ENCODE peak calls at places on chromosomes 5 and 9, in seven cellular contexts. B is right lobe of liver, T is omental fat pad, N is GM12864, V is neural progenitor cell, J is NB4, Q is cardiac fibroblast. Z is an unnamed sample.

GRCh38 chr9:134791009-134791408 is 89.6 kb upstream of the FCN2 start:
- DNase-seq in B (no peak), T (no peak), N (no peak), V (no peak), J (no peak), Q (no peak), Z (no peak)

GRCh38 chr9:126793686-126794417 is 11.0 kb upstream of the ZBTB43 start:
- DNase-seq in B (no peak), T (no peak), N (no peak), V (no peak), J (no peak), Q (no peak), Z (no peak)

GRCh38 chr9:86978986-86979385 is 31.7 kb upstream of the GAS1 start:
- DNase-seq in B (no peak), T (no peak), N (no peak), V (no peak), J (no peak), Q (peak), Z (no peak)

GRCh38 chr5:5221731-5222130 is 81.6 kb downstream of the ADAMTS16 start:
- DNase-seq in B (no peak), T (no peak), N (no peak), V (no peak), J (no peak), Q (no peak), Z (no peak)

GRCh38 chr5:957730-958485 is 50.7 kb upstream of the NKD2 start:
- DNase-seq in B (no peak), T (no peak), N (no peak), V (no peak), J (no peak), Q (no peak), Z (no peak)

GRCh38 chr9:29685531-29685930 is 2112.2 kb upstream of the C9orf72 start:
- DNase-seq in B (no peak), T (no peak), N (no peak), V (no peak), J (no peak), Q (peak), Z (no peak)

GRCh38 chr5:10854526-10855277 is 93.7 kb upstream of the DAP start:
- DNase-seq in B (no peak), T (no peak), N (no peak), V (no peak), J (peak), Q (no peak), Z (no peak)

GRCh38 chr9:135987838-135988404 is 26.7 kb upstream of the UBAC1 start:
- DNase-seq in B (no peak), T (no peak), N (no peak), V (no peak), J (no peak), Q (no peak), Z (no peak)

GRCh38 chr5:115855959-115856358 is 14.2 kb downstream of the AP3S1 start:
- DNase-seq in B (no peak), T (no peak), N (no peak), V (no peak), J (peak), Q (peak), Z (no peak)

GRCh38 chr5:72501475-72501874 is 5.7 kb downstream of the ZNF366 start:
- DNase-seq in B (no peak), T (no peak), N (no peak), V (peak), J (no peak), Q (no peak), Z (no peak)

GRCh38 chr5:177537389-177538361 is 16.7 kb downstream of the FAM193B start:
- DNase-seq in B (peak), T (no peak), N (no peak), V (no peak), J (no peak), Q (peak), Z (no peak)

GRCh38 chr5:170662966-170663365 is 120.6 kb upstream of the GABRP start:
- DNase-seq in B (no peak), T (no peak), N (no peak), V (no peak), J (no peak), Q (no peak), Z (no peak)

GRCh38 chr5:110054240-110054639 is 364.5 kb downstream of the MAN2A1 start:
- DNase-seq in B (no peak), T (no peak), N (peak), V (peak), J (peak), Q (peak), Z (no peak)

GRCh38 chr9:121299467-121300282 is 31.7 kb downstream of the GSN start:
- DNase-seq in B (no peak), T (no peak), N (no peak), V (peak), J (no peak), Q (peak), Z (peak)

GRCh38 chr5:177600458-177601018 is 606 bp downstream of the B4GALT7 start:
- DNase-seq in B (no peak), T (no peak), N (no peak), V (no peak), J (no peak), Q (peak), Z (no peak)

GRCh38 chr9:86990276-86990675 is 43.0 kb upstream of the GAS1 start:
- DNase-seq in B (no peak), T (no peak), N (no peak), V (no peak), J (peak), Q (peak), Z (no peak)

GRCh38 chr9:79254900-79255651 is 316.7 kb upstream of the TLE4 start:
- DNase-seq in B (no peak), T (no peak), N (no peak), V (peak), J (peak), Q (no peak), Z (no peak)

GRCh38 chr5:109779036-109779735 is 89.5 kb downstream of the MAN2A1 start:
- DNase-seq in B (no peak), T (no peak), N (no peak), V (no peak), J (no peak), Q (peak), Z (no peak)

GRCh38 chr5:176170084-176170483 is 68.1 kb upstream of the SIMC1 start:
- DNase-seq in B (no peak), T (no peak), N (no peak), V (no peak), J (no peak), Q (no peak), Z (no peak)

GRCh38 chr9:98906273-98907040 is 37.2 kb upstream of the COL15A1 start:
- DNase-seq in B (no peak), T (no peak), N (no peak), V (no peak), J (no peak), Q (peak), Z (no peak)

GRCh38 chr5:143913008-143913752 is 101.2 kb downstream of the HMHB1 start:
- DNase-seq in B (no peak), T (no peak), N (no peak), V (no peak), J (no peak), Q (peak), Z (no peak)

GRCh38 chr5:111820072-111820471 is 63.1 kb upstream of the NREP start:
- DNase-seq in B (no peak), T (no peak), N (no peak), V (peak), J (peak), Q (peak), Z (no peak)

GRCh38 chr9:121896545-121896943 is 196.6 kb downstream of the TTLL11 start:
- DNase-seq in B (no peak), T (no peak), N (no peak), V (no peak), J (no peak), Q (no peak), Z (no peak)

GRCh38 chr5:171541380-171541779 is 121.9 kb downstream of the FGF18 start:
- DNase-seq in B (no peak), T (no peak), N (no peak), V (no peak), J (no peak), Q (no peak), Z (no peak)

GRCh38 chr9:134328341-134328840 is 2.1 kb downstream of the RXRA start:
- DNase-seq in B (peak), T (no peak), N (no peak), V (peak), J (no peak), Q (peak), Z (no peak)

GRCh38 chr9:130156672-130157071 is 15.5 kb upstream of the NCS1 start:
- DNase-seq in B (no peak), T (no peak), N (no peak), V (no peak), J (no peak), Q (no peak), Z (no peak)

GRCh38 chr5:891117-891836 is 1.3 kb downstream of the BRD9 start:
- DNase-seq in B (no peak), T (no peak), N (no peak), V (peak), J (peak), Q (no peak), Z (no peak)

GRCh38 chr5:1227669-1228068 is 2.5 kb downstream of the SLC6A18 start:
- DNase-seq in B (no peak), T (no peak), N (no peak), V (no peak), J (peak), Q (no peak), Z (no peak)

GRCh38 chr5:148739524-148739923 is 85.2 kb upstream of the HTR4 start:
- DNase-seq in B (no peak), T (no peak), N (no peak), V (no peak), J (no peak), Q (peak), Z (no peak)

GRCh38 chr5:97728920-97729319 is 545.9 kb upstream of the RIOK2 start:
- DNase-seq in B (no peak), T (no peak), N (no peak), V (no peak), J (no peak), Q (peak), Z (no peak)

GRCh38 chr9:81073821-81074220 is 615.5 kb downstream of the TLE1 start:
- DNase-seq in B (no peak), T (no peak), N (no peak), V (no peak), J (no peak), Q (no peak), Z (no peak)

GRCh38 chr9:121286973-121287721 is 19.2 kb downstream of the GSN start:
- DNase-seq in B (peak), T (peak), N (no peak), V (peak), J (peak), Q (peak), Z (no peak)

DNA sequence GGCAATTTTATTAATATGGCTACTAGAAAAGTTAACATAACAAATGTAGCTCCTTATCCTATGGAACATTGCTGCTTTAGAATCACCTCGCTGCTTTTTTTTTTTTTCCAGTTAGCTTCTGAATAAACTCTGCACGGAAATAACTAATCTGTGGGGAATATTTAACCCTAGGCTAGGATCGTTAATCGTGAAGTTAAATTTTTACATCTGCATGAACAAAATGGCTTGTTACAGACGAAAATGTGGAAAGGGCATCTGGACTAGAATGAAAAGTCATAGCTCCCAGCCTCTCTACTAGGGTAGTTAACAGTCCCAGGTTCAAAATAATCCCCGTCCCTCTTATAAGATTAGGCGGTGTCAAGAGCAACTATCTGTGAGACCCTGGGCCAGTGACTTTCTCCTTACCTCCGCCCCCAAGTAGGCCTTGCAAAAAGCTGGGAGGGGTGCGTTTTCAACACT is 469 bp upstream of the SLC22A5 start:
- DNase-seq in B (no peak), T (no peak), N (no peak), V (no peak), J (no peak), Q (no peak), Z (no peak)
- TF ChIP-seq CTCF in B (no peak), T (no peak), N (no peak), V (no peak), J (no peak), Q (no peak), Z (no peak)

DNA sequence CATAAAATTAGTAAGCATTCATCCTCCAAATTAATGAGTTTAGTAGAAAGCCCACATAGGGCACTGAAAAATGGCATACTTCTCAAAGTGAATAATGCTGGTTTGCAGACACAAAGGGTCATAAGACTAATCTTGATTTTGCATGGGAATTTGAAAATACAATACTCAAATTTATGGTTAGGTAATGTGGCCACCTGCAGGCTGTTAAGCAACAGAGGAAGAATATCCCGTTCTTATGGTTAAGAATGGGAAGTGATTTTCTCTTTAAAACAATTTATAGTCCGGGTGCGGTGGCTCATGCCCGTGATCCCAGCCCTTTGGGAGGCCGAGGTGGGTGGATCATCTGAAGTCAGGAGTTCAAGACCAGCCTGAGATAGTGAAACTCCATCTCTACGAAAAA is 9.4 kb upstream of the PLCXD3 start:
- DNase-seq in B (no peak), T (no peak), N (no peak), V (no peak), J (no peak), Q (peak), Z (no peak)
- TF ChIP-seq CTCF in B (peak), T (no peak), N (no peak), V (peak), J (no peak), Q (no peak), Z (no peak)

GRCh38 chr5:129904102-129904666 is at the start of gene CHSY3:
- DNase-seq in B (peak), T (peak), N (no peak), V (peak), J (peak), Q (peak), Z (peak)
- TF ChIP-seq CTCF in B (peak), T (no peak), N (no peak), V (no peak), J (no peak), Q (no peak), Z (no peak)

GRCh38 chr9:35814841-35815543 is at the start of gene HINT2:
- DNase-seq in B (peak), T (peak), N (peak), V (peak), J (peak), Q (peak), Z (peak)
- TF ChIP-seq CTCF in B (no peak), T (no peak), N (no peak), V (no peak), J (no peak), Q (no peak), Z (no peak)

GRCh38 chr9:108412755-108413154 is 443.0 kb downstream of the ACTL7B start:
- DNase-seq in B (no peak), T (no peak), N (no peak), V (peak), J (peak), Q (peak), Z (no peak)

GRCh38 chr9:108411632-108412031 is 444.2 kb downstream of the ACTL7B start:
- DNase-seq in B (no peak), T (no peak), N (no peak), V (no peak), J (peak), Q (no peak), Z (no peak)

GRCh38 chr9:108410161-108410560 is 445.6 kb downstream of the ACTL7B start:
- DNase-seq in B (no peak), T (no peak), N (no peak), V (no peak), J (no peak), Q (no peak), Z (no peak)
- TF ChIP-seq CTCF in B (no peak), T (no peak), N (no peak), V (no peak), J (no peak), Q (no peak), Z (no peak)

DNA sequence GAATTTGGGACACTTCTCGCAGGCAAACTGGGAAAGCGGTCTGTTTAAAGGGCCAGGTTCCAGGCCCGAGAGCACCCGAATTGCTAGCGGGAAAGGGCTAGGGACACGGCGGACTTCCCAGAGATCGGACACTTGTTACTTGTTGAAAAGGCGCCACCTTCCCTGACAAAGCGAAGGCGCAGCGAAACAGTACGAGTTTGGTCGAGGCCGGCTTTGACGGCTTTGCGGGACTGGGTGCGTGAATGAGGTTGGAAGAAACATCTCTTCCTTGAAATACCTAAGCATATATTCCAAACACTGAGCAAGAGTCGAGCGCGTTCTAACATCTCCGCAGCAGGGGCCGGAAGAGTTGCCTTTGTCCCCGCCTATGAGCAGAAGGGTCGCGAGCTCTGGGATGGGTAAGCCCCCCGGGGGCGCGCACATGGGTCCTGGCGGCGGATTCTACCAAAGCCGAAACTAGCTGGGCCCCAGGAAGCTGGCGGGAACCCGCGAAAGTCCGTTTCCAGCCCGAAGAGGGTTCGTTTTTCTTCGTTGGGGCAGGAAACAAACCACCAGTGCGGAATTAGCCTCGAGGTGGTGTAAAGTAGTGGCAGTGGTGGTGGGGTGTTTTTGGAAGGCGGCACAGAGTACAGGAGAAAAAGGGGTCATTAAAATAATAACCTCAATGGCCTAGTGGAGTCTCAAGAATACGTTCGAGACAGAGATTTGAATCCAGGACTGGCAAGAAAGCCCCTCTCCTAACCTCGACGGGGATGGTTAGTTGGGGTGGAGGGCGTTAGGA is 1.5 kb downstream of the GDNF start:
- DNase-seq in B (no peak), T (no peak), N (no peak), V (peak), J (no peak), Q (peak), Z (peak)
- TF ChIP-seq CTCF in B (no peak), T (no peak), N (no peak), V (peak), J (no peak), Q (peak), Z (peak)

GRCh38 chr9:15374825-15375224 is 47.9 kb upstream of the SNAPC3 start:
- DNase-seq in B (no peak), T (no peak), N (no peak), V (no peak), J (no peak), Q (no peak), Z (no peak)
- TF ChIP-seq CTCF in B (no peak), T (no peak), N (no peak), V (no peak), J (no peak), Q (no peak), Z (no peak)

GRCh38 chr5:38497946-38498345 is 58.5 kb downstream of the LIFR start:
- DNase-seq in B (no peak), T (no peak), N (no peak), V (no peak), J (peak), Q (peak), Z (no peak)
- TF ChIP-seq CTCF in B (no peak), T (no peak), N (no peak), V (peak), J (peak), Q (peak), Z (no peak)

Z was measured in GM13976.